ENCODE peak calls at places on chromosomes 16 and 17, in six cellular contexts. F is heart right ventricle, S is heart left ventricle, N is lower leg skin, M is WTC11, G is GM12865. J is an unnamed sample.

GRCh38 chr16:25771216-25771615 is 79.5 kb downstream of the HS3ST4 start:
- DNase-seq in N (no peak), S (no peak), G (no peak), F (no peak), M (no peak), J (no peak)

GRCh38 chr16:26987631-26988030 is 79.1 kb upstream of the C16orf82 start:
- DNase-seq in G (no peak), S (no peak), M (no peak), N (peak), F (no peak), J (no peak)

GRCh38 chr16:57029161-57030160 is 40.1 kb downstream of the NLRC5 start:
- DNase-seq in G (no peak), S (no peak), M (no peak), N (no peak), F (no peak), J (peak)

GRCh38 chr16:5615868-5616642 is 518.5 kb upstream of the EEF2KMT start:
- DNase-seq in F (peak), M (peak), S (peak), G (peak), N (no peak), J (peak)

GRCh38 chr16:31472559-31473203 is 729 bp downstream of the TGFB1I1 start:
- DNase-seq in F (peak), S (peak), N (peak), G (no peak), M (peak), J (peak)

GRCh38 chr17:15398736-15399331 is 57.4 kb upstream of the TEKT3 start:
- DNase-seq in M (no peak), F (no peak), N (peak), S (peak), G (no peak), J (no peak)

GRCh38 chr17:14886200-14886739 is 378.9 kb downstream of the PMP22 start:
- DNase-seq in S (no peak), F (no peak), G (no peak), N (no peak), M (no peak), J (no peak)

GRCh38 chr17:6894206-6894528 is 62.6 kb upstream of the TEKT1 start:
- DNase-seq in G (peak), N (no peak), F (no peak), S (no peak), M (peak), J (peak)

GRCh38 chr17:39653662-39654331 is 11.4 kb upstream of the TCAP start:
- DNase-seq in M (peak), N (peak), S (peak), G (peak), F (peak), J (peak)

GRCh38 chr16:56888806-56889205 is 23.8 kb downstream of the SLC12A3 start:
- DNase-seq in N (no peak), M (no peak), F (no peak), S (no peak), G (peak), J (no peak)

GRCh38 chr16:68257251-68257905 is 6.9 kb upstream of the SLC7A6 start:
- DNase-seq in G (peak), F (no peak), M (no peak), N (no peak), S (no peak), J (peak)

GRCh38 chr17:15912416-15912955 is 32.4 kb upstream of the ADORA2B start:
- DNase-seq in N (peak), F (no peak), G (no peak), M (peak), S (no peak), J (no peak)

GRCh38 chr17:72599891-72600290 is 479.1 kb downstream of the SOX9 start:
- DNase-seq in M (no peak), S (no peak), F (no peak), N (no peak), G (no peak), J (no peak)

GRCh38 chr16:52912565-52913173 is 140.0 kb downstream of the CHD9NB start:
- DNase-seq in F (peak), G (peak), N (no peak), S (peak), M (peak), J (peak)

GRCh38 chr17:37450090-37450489 is 39.6 kb upstream of the DUSP14 start:
- DNase-seq in N (no peak), S (no peak), G (no peak), F (no peak), M (no peak), J (no peak)

GRCh38 chr17:9771465-9771864 is 19.9 kb downstream of the DHRS7C start:
- DNase-seq in F (no peak), G (no peak), M (no peak), S (no peak), N (no peak), J (no peak)

GRCh38 chr16:89871895-89872294 is 1.5 kb upstream of the TCF25 start:
- DNase-seq in G (no peak), M (no peak), N (no peak), F (no peak), S (no peak), J (no peak)

GRCh38 chr17:66447159-66447558 is 144.7 kb downstream of the PRKCA start:
- DNase-seq in G (no peak), S (no peak), N (peak), F (no peak), M (no peak), J (no peak)

GRCh38 chr17:72120878-72121163 is at the start of gene SOX9:
- DNase-seq in G (peak), M (peak), S (peak), N (peak), F (peak), J (no peak)

GRCh38 chr16:79587897-79588296 is 12.6 kb downstream of the MAF start:
- DNase-seq in S (no peak), M (no peak), G (no peak), F (no peak), N (no peak), J (no peak)

GRCh38 chr17:48068491-48068961 is 20.4 kb downstream of the NFE2L1 start:
- DNase-seq in M (peak), S (no peak), F (no peak), G (peak), N (no peak), J (peak)

GRCh38 chr17:61431594-61432311 is 20.5 kb upstream of the TBX4 start:
- DNase-seq in N (no peak), S (no peak), M (no peak), G (no peak), F (no peak), J (no peak)

DNA sequence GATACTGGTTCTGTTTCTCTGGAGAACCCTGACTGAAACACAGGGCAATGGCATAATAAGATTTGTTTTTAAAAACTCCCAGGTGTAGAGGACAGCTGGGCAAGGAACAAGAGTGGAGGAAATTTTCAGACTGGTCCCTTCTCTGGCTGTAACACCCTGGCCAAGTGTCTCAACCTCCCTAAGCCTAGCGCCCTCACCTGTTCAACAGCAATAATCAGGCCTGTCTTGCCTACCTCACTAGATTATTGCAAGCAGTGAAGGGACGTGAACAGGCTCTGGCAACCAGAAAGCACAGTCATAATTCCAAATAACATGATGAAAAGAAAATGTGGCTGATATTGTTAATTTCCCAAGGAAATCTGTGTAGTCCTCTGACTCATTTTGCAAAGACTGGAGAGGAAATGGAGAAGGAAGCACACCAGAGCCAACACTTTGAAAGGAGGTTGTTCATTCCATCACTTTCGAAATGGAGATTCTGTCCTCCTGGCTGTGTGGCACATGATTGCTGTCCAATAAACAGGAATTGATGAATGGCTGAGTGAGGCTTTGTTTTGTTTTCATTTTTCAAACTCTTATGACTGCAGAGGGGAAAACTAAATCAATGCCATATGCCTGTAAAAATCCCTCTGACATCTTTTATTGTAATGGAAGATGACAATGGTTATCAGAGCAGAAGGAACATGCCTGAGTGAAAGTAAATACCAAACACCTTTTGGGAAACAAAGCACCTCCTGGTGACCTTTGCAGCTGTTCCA is 87.4 kb upstream of the HLF start:
- DNase-seq in N (no peak), G (peak), F (no peak), M (peak), S (no peak), J (no peak)
- TF ChIP-seq CTCF in N (no peak), G (no peak), F (no peak), M (no peak), S (no peak), J (no peak)

GRCh38 chr17:5055543-5055942 is 20.3 kb upstream of the SLC52A1 start:
- DNase-seq in G (no peak), F (no peak), S (no peak), M (no peak), N (no peak), J (no peak)
- TF ChIP-seq CTCF in G (no peak), F (no peak), S (no peak), M (no peak), N (no peak), J (no peak)

GRCh38 chr17:30952645-30953393 is 18.0 kb upstream of the RNF135 start:
- DNase-seq in N (no peak), F (no peak), S (peak), M (no peak), G (no peak), J (no peak)

GRCh38 chr17:30957741-30958140 is 13.1 kb upstream of the RNF135 start:
- DNase-seq in S (no peak), F (no peak), G (no peak), N (peak), M (no peak), J (no peak)

GRCh38 chr17:30954046-30954805 is 16.6 kb upstream of the RNF135 start:
- DNase-seq in S (no peak), N (no peak), G (no peak), M (no peak), F (no peak), J (no peak)

GRCh38 chr17:30958187-30958586 is 12.7 kb upstream of the RNF135 start:
- DNase-seq in M (no peak), S (peak), N (peak), F (no peak), G (peak), J (no peak)

GRCh38 chr17:30956764-30957374 is 14.0 kb upstream of the RNF135 start:
- DNase-seq in F (peak), S (peak), M (no peak), G (no peak), N (peak), J (no peak)
- TF ChIP-seq CTCF in F (no peak), S (no peak), M (no peak), G (no peak), N (no peak), J (no peak)

DNA sequence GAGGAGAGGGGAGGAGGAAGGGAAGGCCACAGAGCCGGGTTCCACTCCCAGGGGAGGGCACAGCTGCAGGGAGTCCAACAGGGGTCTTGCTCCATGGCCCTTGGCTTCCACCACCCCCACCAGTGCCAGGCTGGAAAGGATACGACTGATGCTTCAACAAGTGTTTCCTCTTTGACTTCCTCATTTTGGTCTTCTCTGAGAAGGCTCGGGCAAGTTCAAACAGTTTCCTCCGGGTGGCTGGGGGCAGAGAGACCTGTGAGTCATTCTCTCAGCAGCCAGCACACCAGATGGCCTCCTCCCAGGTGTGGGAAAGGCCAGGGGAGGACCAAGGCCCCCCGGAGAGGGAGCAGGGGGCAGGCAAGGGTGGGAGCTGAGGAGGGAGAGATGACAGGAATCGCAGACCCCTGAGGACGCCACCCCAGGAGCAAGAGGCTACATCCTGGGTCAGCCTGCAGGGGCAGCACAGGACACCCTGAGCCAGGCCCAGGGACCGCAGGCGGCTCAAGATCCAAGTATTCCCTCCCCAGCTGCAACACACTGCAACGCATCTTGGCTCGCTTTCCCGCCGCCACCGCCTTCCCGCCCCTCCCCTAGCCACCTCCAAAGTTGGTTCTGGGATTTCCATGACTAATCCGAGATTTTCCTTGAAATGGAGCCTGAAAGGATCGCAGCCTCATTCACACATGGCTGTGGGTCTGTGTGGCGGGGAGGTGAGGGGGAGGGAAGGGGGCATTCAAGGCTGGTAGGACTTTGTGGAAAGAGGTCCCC is 18.3 kb upstream of the MRPS23 start:
- DNase-seq in S (peak), N (peak), F (peak), M (peak), G (peak), J (peak)
- TF ChIP-seq CTCF in S (no peak), N (no peak), F (peak), M (peak), G (peak), J (peak)

GRCh38 chr16:66255647-66256046 is 110.8 kb upstream of the CDH5 start:
- DNase-seq in S (no peak), N (peak), M (peak), G (no peak), F (no peak), J (no peak)
- TF ChIP-seq CTCF in S (no peak), N (no peak), M (no peak), G (no peak), F (no peak), J (no peak)

DNA sequence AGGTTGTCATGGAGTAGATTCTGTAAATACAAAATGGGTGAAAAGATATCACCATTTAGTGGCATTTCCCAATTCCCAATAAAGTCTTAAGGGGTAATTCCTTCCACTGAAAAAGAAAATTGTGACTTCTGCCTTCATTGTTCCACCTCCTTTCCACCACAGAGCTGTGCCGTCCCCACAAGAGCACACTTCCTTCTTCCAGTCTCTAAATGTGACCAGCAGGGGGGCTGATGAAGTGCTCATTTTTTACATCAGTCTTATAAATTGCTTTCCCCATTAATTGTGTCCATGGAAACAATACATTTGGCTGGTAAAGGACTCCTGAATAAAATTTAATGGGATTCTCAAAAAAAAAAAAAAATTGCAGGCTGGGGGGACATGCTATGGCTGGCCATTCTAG is 260.8 kb upstream of the PSMD7 start:
- DNase-seq in M (peak), F (no peak), G (peak), S (no peak), N (no peak), J (no peak)
- TF ChIP-seq CTCF in M (no peak), F (peak), G (no peak), S (no peak), N (no peak), J (no peak)

DNA sequence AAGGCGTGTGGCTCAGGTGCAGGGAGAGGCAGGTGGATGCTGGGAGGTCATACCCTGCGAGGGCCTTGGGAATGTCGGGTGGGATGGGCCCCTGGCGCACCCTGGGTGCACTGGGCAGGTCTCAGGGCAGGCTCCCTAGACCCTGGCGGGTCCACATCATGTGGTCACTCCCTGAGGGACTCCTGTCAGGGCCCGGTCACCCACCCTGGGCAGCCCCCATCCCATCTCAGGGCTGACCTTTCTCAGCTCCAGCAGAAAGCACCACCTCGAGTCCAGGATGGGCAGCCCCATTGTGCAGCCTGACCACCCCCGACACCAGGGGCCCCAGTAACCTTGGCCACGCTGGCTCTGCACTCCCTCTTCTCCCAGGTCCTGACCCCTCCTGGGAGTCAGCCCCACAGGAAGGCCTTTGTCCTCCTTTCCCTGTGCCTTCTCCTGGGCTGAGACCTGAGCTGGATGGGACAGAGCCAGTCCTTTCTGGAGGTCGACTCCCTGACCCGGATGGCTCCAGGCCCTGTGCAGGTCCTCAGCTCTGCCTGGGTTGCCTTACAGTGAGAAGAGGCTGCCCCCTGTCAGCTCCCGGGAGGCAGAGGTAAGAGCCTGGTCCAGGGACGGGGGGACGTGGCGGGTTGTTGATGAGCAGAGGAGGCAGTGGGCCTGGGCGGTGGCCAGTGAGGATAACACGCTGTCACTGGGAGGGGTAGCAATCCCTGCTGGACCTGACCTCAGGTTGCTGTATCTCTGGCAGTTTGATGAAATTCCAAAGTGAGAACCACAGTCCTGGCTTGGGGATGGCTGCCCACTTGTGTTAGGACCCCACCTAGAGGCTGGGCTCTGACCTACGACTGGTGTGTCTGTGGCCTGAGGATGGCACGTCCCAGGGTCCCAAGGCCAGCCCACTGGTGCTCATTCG is 77.9 kb downstream of the GOSR1 start:
- DNase-seq in N (peak), G (peak), M (peak), F (no peak), S (no peak), J (peak)
- TF ChIP-seq CTCF in N (no peak), G (peak), M (peak), F (peak), S (peak), J (no peak)

J was measured in activated CD8-positive, alpha-beta T cell treated with anti-CD3 and anti-CD28 coated beads for 36 hours.